ENCODE peak calls at places on chromosomes 2 and 18, in four cellular contexts. M is activated CD8-positive, alpha-beta memory T cell treated with anti-CD3 and anti-CD28 coated beads, Interleukin-2, amount 50 U/mL, for 48 hours; E is GM12865; T is fibroblast of lung. A is an unnamed sample.

GRCh38 chr2:48902521-48902920 is 147.0 kb upstream of the LHCGR start:
- DNase-seq in E (no peak), T (no peak), M (no peak), A (no peak)

GRCh38 chr2:102103992-102104871 is 38.3 kb upstream of the IL1R1 start:
- DNase-seq in T (peak), E (peak), M (peak), A (peak)

GRCh38 chr2:26911911-26912861 is 58.3 kb upstream of the MAPRE3 start:
- DNase-seq in T (peak), E (no peak), M (no peak), A (no peak)

GRCh38 chr2:33377048-33377447 is 99.4 kb upstream of the RASGRP3 start:
- DNase-seq in T (peak), E (no peak), M (no peak), A (no peak)

GRCh38 chr2:197675711-197676188 is 363 bp upstream of the RFTN2 start:
- DNase-seq in M (no peak), T (peak), E (no peak), A (no peak)

GRCh38 chr2:239803102-239803763 is 221.9 kb downstream of the NDUFA10 start:
- DNase-seq in E (no peak), T (no peak), M (peak), A (no peak)

GRCh38 chr2:26715528-26716270 is 23.2 kb downstream of the KCNK3 start:
- DNase-seq in M (no peak), T (no peak), E (no peak), A (no peak)

GRCh38 chr2:24839729-24840128 is 46.5 kb downstream of the CENPO start:
- DNase-seq in M (no peak), E (no peak), T (no peak), A (no peak)

GRCh38 chr2:3602553-3603339 is 7.8 kb downstream of the COLEC11 start:
- DNase-seq in M (peak), T (no peak), E (no peak), A (no peak)

GRCh38 chr18:57918601-57919000 is 115.5 kb upstream of the ATP8B1 start:
- DNase-seq in M (no peak), E (no peak), T (no peak), A (peak)

GRCh38 chr18:35949903-35950627 is 22.4 kb upstream of the RMP24 start:
- DNase-seq in M (peak), T (peak), E (peak), A (peak)

GRCh38 chr18:77000527-77000926 is 132.1 kb downstream of the MBP start:
- DNase-seq in T (peak), M (peak), E (peak), A (peak)

GRCh38 chr2:23562143-23562542 is 177.2 kb downstream of the KLHL29 start:
- DNase-seq in E (no peak), M (no peak), T (no peak), A (no peak)

GRCh38 chr2:215437614-215438013 is 1.7 kb upstream of the FN1 start:
- DNase-seq in M (no peak), T (no peak), E (no peak), A (no peak)

GRCh38 chr18:55100817-55101457 is 141.7 kb upstream of the CCDC68 start:
- DNase-seq in M (no peak), T (peak), E (no peak), A (no peak)

GRCh38 chr2:98777710-98778109 is 46.8 kb upstream of the MGAT4A start:
- DNase-seq in E (no peak), T (no peak), M (no peak), A (no peak)

GRCh38 chr2:30266051-30266621 is 34.8 kb downstream of the LBH start:
- DNase-seq in T (peak), M (peak), E (peak), A (no peak)

GRCh38 chr2:3479430-3480320 is 39.7 kb downstream of the ADI1 start:
- DNase-seq in T (no peak), M (no peak), E (no peak), A (peak)

GRCh38 chr2:144434865-144435264 is 85.1 kb downstream of the ZEB2 start:
- DNase-seq in M (no peak), E (no peak), T (no peak), A (no peak)

GRCh38 chr2:167581961-167582574 is 665.3 kb downstream of the STK39 start:
- DNase-seq in M (no peak), E (no peak), T (peak), A (peak)

GRCh38 chr2:3316456-3317276 is 61.0 kb downstream of the EIPR1 start:
- DNase-seq in T (no peak), E (no peak), M (no peak), A (no peak)

GRCh38 chr2:108570416-108570815 is 36.1 kb downstream of the LIMS1 start:
- DNase-seq in T (peak), E (no peak), M (no peak), A (no peak)

GRCh38 chr2:149561309-149561926 is 26.2 kb downstream of the MMADHC start:
- DNase-seq in E (peak), M (no peak), T (no peak), A (peak)

GRCh38 chr2:224163573-224164307 is 124.7 kb upstream of the SERPINE2 start:
- DNase-seq in E (no peak), M (no peak), T (peak), A (no peak)

GRCh38 chr2:65351234-65351947 is 81.0 kb downstream of the SPRED2 start:
- DNase-seq in T (peak), E (no peak), M (no peak), A (no peak)

GRCh38 chr18:50009772-50010171 is 185.2 kb downstream of the MYO5B start:
- DNase-seq in M (peak), E (peak), T (peak), A (peak)

GRCh38 chr18:830315-830901 is 18.4 kb upstream of the YES1 start:
- DNase-seq in T (peak), M (no peak), E (peak), A (peak)

GRCh38 chr2:204127238-204127637 is 190.7 kb downstream of the ICOS start:
- DNase-seq in T (peak), E (no peak), M (no peak), A (no peak)

GRCh38 chr2:198774576-198774975 is 683.2 kb downstream of the SATB2 start:
- DNase-seq in E (no peak), M (no peak), T (no peak), A (no peak)

GRCh38 chr18:24016643-24017042 is 2.1 kb downstream of the TTC39C start:
- DNase-seq in M (no peak), T (no peak), E (no peak), A (no peak)

GRCh38 chr2:197306691-197307030 is 3.9 kb downstream of the ANKRD44 start:
- DNase-seq in T (peak), M (no peak), E (peak), A (peak)

A was measured in RPMI8226.